ENCODE peak calls at places on chromosome 21, in four cellular contexts. X is astrocyte, C is thoracic aorta, E is fibroblast of lung. Q is an unnamed sample.

GRCh38 chr21:45328198-45329087 is 40.7 kb upstream of the POFUT2 start:
- DNase-seq in X (no peak), C (no peak), E (no peak), Q (no peak)

GRCh38 chr21:38352536-38353219 is 95.9 kb downstream of the KCNJ15 start:
- DNase-seq in X (peak; percentile 55), C (no peak), E (peak; percentile 64), Q (no peak)

GRCh38 chr21:20739421-20739820 is 258.8 kb upstream of the NCAM2 start:
- DNase-seq in X (no peak), C (no peak), E (no peak), Q (no peak)

GRCh38 chr21:34335316-34335715 is 28.5 kb upstream of the KCNE2 start:
- DNase-seq in X (peak; percentile 61), C (no peak), E (peak; percentile 70), Q (no peak)

GRCh38 chr21:39561128-39561527 is 51.6 kb upstream of the B3GALT5 start:
- DNase-seq in X (no peak), C (no peak), E (no peak), Q (no peak)

GRCh38 chr21:33561373-33561772 is 18.5 kb downstream of the SON start:
- DNase-seq in X (peak; percentile 57), C (no peak), E (peak; percentile 63), Q (no peak)

GRCh38 chr21:40516336-40516735 is 330.6 kb downstream of the DSCAM start:
- DNase-seq in X (no peak), C (no peak), E (no peak), Q (no peak)

GRCh38 chr21:45033791-45034555 is 40.4 kb upstream of the ADARB1 start:
- DNase-seq in X (no peak), C (no peak), E (no peak), Q (no peak)

GRCh38 chr21:37145635-37146111 is 72.6 kb downstream of the TTC3 start:
- DNase-seq in X (peak; percentile 73), C (no peak), E (peak; percentile 78), Q (no peak)
- H3K36me3 ChIP-seq in X (peaks cover 45% of the 10 kb centered on the region), C (peaks cover 12% of the 10 kb centered on the region), E (peaks cover 6% of the 10 kb centered on the region), Q (no peaks in the 10 kb centered on the region)

GRCh38 chr21:27359141-27359540 is 392.3 kb upstream of the ADAMTS5 start:
- DNase-seq in X (peak; percentile 5), C (no peak), E (peak; percentile 24), Q (no peak)
- H3K9me3 ChIP-seq in X (no peaks in the 10 kb centered on the region), C (no peaks in the 10 kb centered on the region), E (no peaks in the 10 kb centered on the region), Q (no peaks in the 10 kb centered on the region)

GRCh38 chr21:36297555-36297937 is 22.5 kb upstream of the MORC3 start:
- DNase-seq in X (no peak), C (no peak), E (no peak), Q (no peak)

GRCh38 chr21:36297938-36298572 is 21.9 kb upstream of the MORC3 start:
- DNase-seq in X (no peak), C (no peak), E (no peak), Q (peak; percentile 36)
- H3K4me3 ChIP-seq in X (no peak overlapping the region), C (peak overlapping the region; percentile 50), E (no peak overlapping the region), Q (peak overlapping the region; percentile 34)

DNA sequence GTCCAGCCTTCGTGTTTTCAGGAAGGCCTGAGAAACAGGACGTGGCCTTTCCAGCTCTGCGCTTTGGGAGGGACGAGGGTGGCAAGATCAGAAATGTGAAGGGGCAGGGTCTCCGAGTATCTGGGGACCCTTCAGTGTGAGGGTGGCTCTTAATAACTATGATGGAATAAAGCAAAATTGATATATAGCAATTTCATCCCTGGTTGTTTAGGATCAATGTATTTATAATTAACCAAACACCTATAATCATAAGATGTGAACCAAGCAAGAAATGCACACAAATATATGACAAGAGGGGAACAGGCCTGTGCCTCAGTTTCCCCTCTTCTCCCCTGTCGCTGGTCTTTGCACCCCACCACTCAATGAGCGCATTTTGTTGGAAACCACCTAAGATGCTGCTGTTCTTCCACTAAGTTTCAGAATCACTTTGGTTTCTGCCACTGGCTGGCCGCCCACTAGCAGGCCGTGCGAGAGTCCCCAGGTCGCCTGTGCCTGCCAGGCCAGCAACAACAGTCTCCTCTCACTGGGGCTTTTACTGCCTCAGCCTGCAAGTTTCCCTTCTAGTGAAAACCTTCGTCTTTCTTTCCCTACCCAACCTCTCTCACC is 36.6 kb downstream of the UBASH3A start:
- DNase-seq in X (no peak), C (no peak), E (no peak), Q (no peak)
- H3K36me3 ChIP-seq in X (no peaks in the 10 kb centered on the region), C (no peaks in the 10 kb centered on the region), E (no peaks in the 10 kb centered on the region), Q (no peaks in the 10 kb centered on the region)